ENCODE peak calls at places on chromosomes 1 and 21, in nine cellular contexts. One of them, this sample, is unnamed.
A peak's percentile ranks its signal among the peaks of the same experiment; 100 is the strongest.

GRCh38 chr21:25664462-25665070 is 25.5 kb downstream of the JAM2 start:
- DNase-seq in tibial artery: no peak
- DNase-seq in neural progenitor cell: no peak
- DNase-seq in fibroblast of lung: no peak
- DNase-seq in OCI-LY7: no peak
- DNase-seq in kidney: no peak
- DNase-seq in right atrium auricular region: no peak
- DNase-seq in testis: no peak
- DNase-seq in endodermal cell: no peak
- DNase-seq in this sample: no peak

GRCh38 chr1:29234471-29234870 is 1.9 kb upstream of the PTPRU start:
- DNase-seq in endodermal cell: no peak
- DNase-seq in kidney: no peak
- DNase-seq in tibial artery: no peak
- DNase-seq in testis: no peak
- DNase-seq in OCI-LY7: peak; percentile 27
- DNase-seq in right atrium auricular region: no peak
- DNase-seq in fibroblast of lung: no peak
- DNase-seq in neural progenitor cell: no peak
- DNase-seq in this sample: no peak

GRCh38 chr1:178774263-178774662 is 49.2 kb downstream of the RALGPS2 start:
- DNase-seq in kidney: no peak
- DNase-seq in right atrium auricular region: no peak
- DNase-seq in OCI-LY7: peak; percentile 48
- DNase-seq in neural progenitor cell: no peak
- DNase-seq in testis: no peak
- DNase-seq in fibroblast of lung: peak; percentile 15
- DNase-seq in tibial artery: no peak
- DNase-seq in endodermal cell: no peak
- DNase-seq in this sample: no peak

GRCh38 chr1:52659851-52660596 is 27.1 kb downstream of the SHISAL2A start:
- DNase-seq in fibroblast of lung: no peak
- DNase-seq in right atrium auricular region: no peak
- DNase-seq in neural progenitor cell: peak; percentile 45
- DNase-seq in tibial artery: no peak
- DNase-seq in OCI-LY7: no peak
- DNase-seq in endodermal cell: peak; percentile 63
- DNase-seq in kidney: no peak
- DNase-seq in testis: peak; percentile 22
- DNase-seq in this sample: no peak

GRCh38 chr1:147760481-147761260 is at the start of gene GJA5:
- DNase-seq in endodermal cell: no peak
- DNase-seq in testis: no peak
- DNase-seq in fibroblast of lung: no peak
- DNase-seq in OCI-LY7: no peak
- DNase-seq in neural progenitor cell: no peak
- DNase-seq in tibial artery: no peak
- DNase-seq in right atrium auricular region: no peak
- DNase-seq in kidney: no peak
- DNase-seq in this sample: no peak

GRCh38 chr21:45016031-45016430 is 58.3 kb upstream of the ADARB1 start:
- DNase-seq in endodermal cell: no peak
- DNase-seq in kidney: peak; percentile 64
- DNase-seq in fibroblast of lung: no peak
- DNase-seq in neural progenitor cell: no peak
- DNase-seq in right atrium auricular region: no peak
- DNase-seq in testis: no peak
- DNase-seq in OCI-LY7: no peak
- DNase-seq in tibial artery: no peak
- DNase-seq in this sample: no peak

GRCh38 chr1:26285366-26286063 is 5.6 kb downstream of the SH3BGRL3 start:
- DNase-seq in right atrium auricular region: no peak
- DNase-seq in OCI-LY7: peak; percentile 80
- DNase-seq in testis: no peak
- DNase-seq in neural progenitor cell: peak; percentile 82
- DNase-seq in tibial artery: no peak
- DNase-seq in kidney: peak; percentile 61
- DNase-seq in endodermal cell: peak; percentile 96
- DNase-seq in fibroblast of lung: no peak
- DNase-seq in this sample: peak; percentile 53

GRCh38 chr1:178940022-178940765 is 69.3 kb upstream of the ANGPTL1 start:
- DNase-seq in tibial artery: no peak
- DNase-seq in fibroblast of lung: peak; percentile 78
- DNase-seq in kidney: no peak
- DNase-seq in OCI-LY7: no peak
- DNase-seq in neural progenitor cell: no peak
- DNase-seq in right atrium auricular region: peak; percentile 53
- DNase-seq in testis: no peak
- DNase-seq in endodermal cell: peak; percentile 12
- DNase-seq in this sample: no peak

GRCh38 chr1:221782970-221783369 is 41.1 kb upstream of the DUSP10 start:
- DNase-seq in OCI-LY7: no peak
- DNase-seq in endodermal cell: no peak
- DNase-seq in right atrium auricular region: no peak
- DNase-seq in kidney: no peak
- DNase-seq in neural progenitor cell: no peak
- DNase-seq in fibroblast of lung: no peak
- DNase-seq in tibial artery: no peak
- DNase-seq in testis: no peak
- DNase-seq in this sample: no peak

DNA sequence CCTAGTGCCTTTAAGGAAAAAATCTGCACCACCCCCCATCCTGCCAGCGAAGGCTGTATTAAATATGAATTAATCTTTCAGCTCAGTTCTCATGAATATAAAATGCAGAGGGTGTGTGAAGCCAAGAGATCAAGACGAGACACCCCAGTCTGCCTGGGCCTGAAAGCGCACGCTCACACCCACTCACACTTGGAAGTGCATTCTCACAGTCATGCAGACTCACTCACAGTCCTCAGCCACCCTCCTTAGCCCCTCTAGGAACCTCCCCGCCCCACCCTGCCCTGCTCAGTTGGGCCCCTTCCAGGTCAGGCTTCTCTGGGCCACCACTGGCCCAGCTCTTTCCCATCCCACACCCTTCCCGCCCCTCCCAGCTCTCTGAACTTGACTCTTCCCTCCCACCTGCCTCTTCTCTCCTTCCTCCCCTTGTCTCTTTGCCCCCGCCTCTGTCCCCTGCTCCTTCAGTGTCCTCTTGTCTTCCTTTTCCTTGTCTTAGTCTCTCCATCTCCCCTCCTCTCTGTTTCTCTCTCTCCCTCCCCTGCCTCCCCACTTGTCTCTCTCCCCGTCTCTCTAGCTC is 93.8 kb downstream of the EPHB2 start:
- DNase-seq in kidney: no peak
- DNase-seq in right atrium auricular region: no peak
- DNase-seq in testis: no peak
- DNase-seq in tibial artery: no peak
- DNase-seq in fibroblast of lung: peak; percentile 70
- DNase-seq in neural progenitor cell: no peak
- DNase-seq in OCI-LY7: no peak
- DNase-seq in endodermal cell: no peak
- DNase-seq in this sample: no peak
- H3K4me1 ChIP-seq in kidney: no peaks in the 10 kb centered on the region
- H3K4me1 ChIP-seq in right atrium auricular region: peaks cover 9% of the 10 kb centered on the region
- H3K4me1 ChIP-seq in testis: peaks cover 13% of the 10 kb centered on the region
- H3K4me1 ChIP-seq in tibial artery: no peaks in the 10 kb centered on the region
- H3K4me1 ChIP-seq in fibroblast of lung: peaks cover 9% of the 10 kb centered on the region
- H3K4me1 ChIP-seq in neural progenitor cell: peaks cover 88% of the 10 kb centered on the region
- H3K4me1 ChIP-seq in OCI-LY7: no peaks in the 10 kb centered on the region
- H3K4me1 ChIP-seq in endodermal cell: peaks cover 7% of the 10 kb centered on the region
- H3K4me1 ChIP-seq in this sample: no peaks in the 10 kb centered on the region

GRCh38 chr1:102172200-102172599 is 175.5 kb upstream of the OLFM3 start:
- DNase-seq in endodermal cell: no peak
- DNase-seq in tibial artery: no peak
- DNase-seq in right atrium auricular region: no peak
- DNase-seq in kidney: no peak
- DNase-seq in neural progenitor cell: no peak
- DNase-seq in testis: no peak
- DNase-seq in OCI-LY7: no peak
- DNase-seq in fibroblast of lung: no peak
- DNase-seq in this sample: no peak

GRCh38 chr1:102178483-102178882 is 181.8 kb upstream of the OLFM3 start:
- DNase-seq in OCI-LY7: no peak
- DNase-seq in neural progenitor cell: no peak
- DNase-seq in kidney: no peak
- DNase-seq in testis: no peak
- DNase-seq in right atrium auricular region: no peak
- DNase-seq in fibroblast of lung: no peak
- DNase-seq in tibial artery: no peak
- DNase-seq in endodermal cell: no peak
- DNase-seq in this sample: no peak

GRCh38 chr1:102174259-102174863 is 177.6 kb upstream of the OLFM3 start:
- DNase-seq in tibial artery: no peak
- DNase-seq in endodermal cell: peak; percentile 83
- DNase-seq in testis: no peak
- DNase-seq in kidney: no peak
- DNase-seq in fibroblast of lung: no peak
- DNase-seq in neural progenitor cell: peak; percentile 36
- DNase-seq in OCI-LY7: peak; percentile 26
- DNase-seq in right atrium auricular region: no peak
- DNase-seq in this sample: peak; percentile 37
- TF ChIP-seq CTCF in tibial artery: no peak
- TF ChIP-seq CTCF in endodermal cell: peak; percentile 89
- TF ChIP-seq CTCF in testis: no peak
- TF ChIP-seq CTCF in kidney: peak; percentile 10
- TF ChIP-seq CTCF in fibroblast of lung: no peak
- TF ChIP-seq CTCF in neural progenitor cell: peak; percentile 58
- TF ChIP-seq CTCF in OCI-LY7: peak; percentile 88
- TF ChIP-seq CTCF in right atrium auricular region: no peak
- TF ChIP-seq CTCF in this sample: peak; percentile 75

DNA sequence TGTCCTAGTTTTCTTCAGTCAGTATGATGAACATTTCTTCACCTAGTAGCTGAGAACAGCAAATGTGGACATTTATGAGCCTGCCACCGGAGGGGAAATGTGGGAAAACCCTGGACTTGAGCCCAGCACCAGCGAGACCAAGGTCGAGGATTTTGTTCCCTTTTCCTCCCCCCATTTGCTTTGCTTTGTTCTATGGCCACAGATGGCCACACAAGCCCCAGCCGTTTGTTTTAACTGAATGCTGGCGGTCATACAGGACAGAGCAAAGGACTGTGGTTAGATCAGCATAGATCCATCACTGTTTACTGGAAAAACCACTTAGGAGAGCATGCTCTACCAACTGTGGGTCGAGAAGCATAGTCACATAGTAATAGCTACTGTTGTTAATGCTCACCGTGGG is 20.9 kb downstream of the SH2D2A start:
- DNase-seq in OCI-LY7: no peak
- DNase-seq in right atrium auricular region: no peak
- DNase-seq in endodermal cell: no peak
- DNase-seq in tibial artery: no peak
- DNase-seq in testis: peak; percentile 29
- DNase-seq in neural progenitor cell: no peak
- DNase-seq in fibroblast of lung: peak; percentile 89
- DNase-seq in kidney: no peak
- DNase-seq in this sample: no peak
- H3K36me3 ChIP-seq in OCI-LY7: peaks cover 98% of the 10 kb centered on the region
- H3K36me3 ChIP-seq in right atrium auricular region: peaks cover 99% of the 10 kb centered on the region
- H3K36me3 ChIP-seq in endodermal cell: peaks cover 91% of the 10 kb centered on the region
- H3K36me3 ChIP-seq in tibial artery: peaks cover 95% of the 10 kb centered on the region
- H3K36me3 ChIP-seq in testis: no peaks in the 10 kb centered on the region
- H3K36me3 ChIP-seq in neural progenitor cell: peaks cover 19% of the 10 kb centered on the region
- H3K36me3 ChIP-seq in fibroblast of lung: peaks cover 14% of the 10 kb centered on the region
- H3K36me3 ChIP-seq in kidney: peaks cover 82% of the 10 kb centered on the region
- H3K36me3 ChIP-seq in this sample: peaks cover 87% of the 10 kb centered on the region

GRCh38 chr21:43023175-43023574 is 48.8 kb downstream of the PKNOX1 start:
- DNase-seq in testis: peak; percentile 63
- DNase-seq in kidney: no peak
- DNase-seq in fibroblast of lung: no peak
- DNase-seq in right atrium auricular region: no peak
- DNase-seq in endodermal cell: no peak
- DNase-seq in tibial artery: no peak
- DNase-seq in neural progenitor cell: no peak
- DNase-seq in OCI-LY7: no peak
- DNase-seq in this sample: no peak
- H3K4me1 ChIP-seq in testis: peaks cover 12% of the 10 kb centered on the region
- H3K4me1 ChIP-seq in kidney: no peaks in the 10 kb centered on the region
- H3K4me1 ChIP-seq in fibroblast of lung: no peaks in the 10 kb centered on the region
- H3K4me1 ChIP-seq in right atrium auricular region: no peaks in the 10 kb centered on the region
- H3K4me1 ChIP-seq in endodermal cell: no peaks in the 10 kb centered on the region
- H3K4me1 ChIP-seq in tibial artery: no peaks in the 10 kb centered on the region
- H3K4me1 ChIP-seq in neural progenitor cell: no peaks in the 10 kb centered on the region
- H3K4me1 ChIP-seq in OCI-LY7: peaks cover 27% of the 10 kb centered on the region
- H3K4me1 ChIP-seq in this sample: no peaks in the 10 kb centered on the region

GRCh38 chr1:14983277-14983676 is 170.3 kb upstream of the TMEM51 start:
- DNase-seq in neural progenitor cell: no peak
- DNase-seq in fibroblast of lung: no peak
- DNase-seq in testis: no peak
- DNase-seq in endodermal cell: peak; percentile 69
- DNase-seq in tibial artery: no peak
- DNase-seq in OCI-LY7: no peak
- DNase-seq in right atrium auricular region: no peak
- DNase-seq in kidney: no peak
- DNase-seq in this sample: no peak
- TF ChIP-seq CTCF in neural progenitor cell: peak; percentile 10
- TF ChIP-seq CTCF in fibroblast of lung: no peak
- TF ChIP-seq CTCF in testis: no peak
- TF ChIP-seq CTCF in endodermal cell: peak; percentile 51
- TF ChIP-seq CTCF in tibial artery: no peak
- TF ChIP-seq CTCF in OCI-LY7: peak; percentile 61
- TF ChIP-seq CTCF in right atrium auricular region: no peak
- TF ChIP-seq CTCF in kidney: no peak
- TF ChIP-seq CTCF in this sample: no peak

GRCh38 chr1:150346316-150346715 is 17.6 kb upstream of the RPRD2 start:
- DNase-seq in neural progenitor cell: no peak
- DNase-seq in kidney: no peak
- DNase-seq in fibroblast of lung: no peak
- DNase-seq in right atrium auricular region: no peak
- DNase-seq in endodermal cell: no peak
- DNase-seq in testis: no peak
- DNase-seq in OCI-LY7: no peak
- DNase-seq in tibial artery: no peak
- DNase-seq in this sample: no peak
- H3K36me3 ChIP-seq in neural progenitor cell: peaks cover 31% of the 10 kb centered on the region
- H3K36me3 ChIP-seq in kidney: peaks cover 39% of the 10 kb centered on the region
- H3K36me3 ChIP-seq in fibroblast of lung: peaks cover 13% of the 10 kb centered on the region
- H3K36me3 ChIP-seq in right atrium auricular region: peaks cover 65% of the 10 kb centered on the region
- H3K36me3 ChIP-seq in endodermal cell: peaks cover 78% of the 10 kb centered on the region
- H3K36me3 ChIP-seq in testis: no peaks in the 10 kb centered on the region
- H3K36me3 ChIP-seq in OCI-LY7: peaks cover 87% of the 10 kb centered on the region
- H3K36me3 ChIP-seq in tibial artery: peaks cover 84% of the 10 kb centered on the region
- H3K36me3 ChIP-seq in this sample: peaks cover 90% of the 10 kb centered on the region

DNA sequence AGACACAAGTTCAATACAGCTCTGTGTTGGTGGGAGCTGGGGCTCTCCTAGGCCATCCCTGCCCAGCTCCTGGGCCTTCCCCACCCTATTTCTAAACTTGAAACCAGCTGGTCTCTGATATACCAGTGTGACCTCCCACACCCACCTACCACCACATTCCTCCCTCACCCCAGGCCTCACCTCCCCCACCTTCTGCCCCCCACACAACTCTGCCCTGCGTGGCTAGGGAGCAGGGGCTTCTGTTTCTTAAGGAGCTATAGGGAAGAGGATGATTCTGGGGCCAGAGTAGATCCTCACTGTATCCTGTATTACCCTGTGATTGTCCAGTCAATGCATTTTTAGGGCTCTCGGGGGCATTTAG is 16.5 kb downstream of the NES start:
- DNase-seq in testis: no peak
- DNase-seq in neural progenitor cell: no peak
- DNase-seq in OCI-LY7: no peak
- DNase-seq in fibroblast of lung: no peak
- DNase-seq in kidney: peak; percentile 56
- DNase-seq in tibial artery: no peak
- DNase-seq in right atrium auricular region: no peak
- DNase-seq in endodermal cell: peak; percentile 63
- DNase-seq in this sample: no peak
- H3K4me1 ChIP-seq in testis: peaks cover 77% of the 10 kb centered on the region
- H3K4me1 ChIP-seq in neural progenitor cell: peaks cover 64% of the 10 kb centered on the region
- H3K4me1 ChIP-seq in OCI-LY7: peaks cover 66% of the 10 kb centered on the region
- H3K4me1 ChIP-seq in fibroblast of lung: peaks cover 56% of the 10 kb centered on the region
- H3K4me1 ChIP-seq in kidney: peaks cover 32% of the 10 kb centered on the region
- H3K4me1 ChIP-seq in tibial artery: peaks cover 75% of the 10 kb centered on the region
- H3K4me1 ChIP-seq in right atrium auricular region: peaks cover 94% of the 10 kb centered on the region
- H3K4me1 ChIP-seq in endodermal cell: peaks cover 19% of the 10 kb centered on the region
- H3K4me1 ChIP-seq in this sample: peaks cover 28% of the 10 kb centered on the region

This sample was measured in BE2C.